ENCODE peak calls at places on chromosomes 2 and 18, in four cellular contexts. Z is neuronal stem cell, G is lower leg skin, A is tibial artery. X is an unnamed sample.

GRCh38 chr2:138846216-138846821 is 66.1 kb upstream of the NXPH2 start:
- DNase-seq in G (no peak), A (no peak), Z (no peak), X (no peak)

GRCh38 chr2:164697688-164698290 is 76.5 kb upstream of the GRB14 start:
- DNase-seq in G (no peak), A (no peak), Z (no peak), X (no peak)

GRCh38 chr18:48459016-48459415 is 49.8 kb upstream of the ZBTB7C start:
- DNase-seq in G (no peak), A (no peak), Z (no peak), X (no peak)

GRCh38 chr2:144921131-144921530 is 401.2 kb upstream of the ZEB2 start:
- DNase-seq in Z (no peak), G (no peak), A (no peak), X (no peak)

GRCh38 chr2:149348291-149348690 is 17.9 kb downstream of the LYPD6 start:
- DNase-seq in G (no peak), A (no peak), Z (no peak), X (no peak)

GRCh38 chr18:24019641-24020331 is 5.2 kb downstream of the TTC39C start:
- DNase-seq in A (no peak), Z (no peak), G (no peak), X (no peak)

GRCh38 chr2:235066895-235067294 is 115.1 kb downstream of the SH3BP4 start:
- DNase-seq in Z (peak; percentile 65), G (peak; percentile 32), A (no peak), X (no peak)

GRCh38 chr18:55415258-55415871 is 172.6 kb downstream of the TCF4 start:
- DNase-seq in Z (peak; percentile 78), G (peak; percentile 97), A (peak; percentile 88), X (peak; percentile 86)

GRCh38 chr18:813405-814071 is 1.5 kb upstream of the YES1 start:
- DNase-seq in A (no peak), G (no peak), Z (no peak), X (no peak)
- H3K4me3 ChIP-seq in A (no peak overlapping the region), G (peak overlapping the region; percentile 74), Z (no peak overlapping the region), X (peak overlapping the region; percentile 80)

GRCh38 chr2:216081487-216082387 is at the start of the genes PECR and TMEM169:
- DNase-seq in A (peak; percentile 86), G (peak; percentile 95), Z (peak; percentile 69), X (peak; percentile 82)

GRCh38 chr2:216083464-216084279 is 2.0 kb downstream of the TMEM169 start:
- DNase-seq in A (no peak), G (no peak), Z (peak; percentile 88), X (no peak)

GRCh38 chr2:216082805-216083204 is 1.1 kb downstream of the TMEM169 start:
- DNase-seq in A (no peak), G (no peak), Z (no peak), X (no peak)

GRCh38 chr2:216081012-216081411 is 597 bp downstream of the PECR start:
- DNase-seq in G (no peak), A (no peak), Z (no peak), X (no peak)

GRCh38 chr2:216082388-216082733 is 642 bp downstream of the TMEM169 start:
- DNase-seq in Z (no peak), A (no peak), G (no peak), X (no peak)
- H3K4me3 ChIP-seq in Z (peak overlapping the region; percentile 77), A (peak overlapping the region; percentile 75), G (peak overlapping the region; percentile 62), X (peak overlapping the region; percentile 71)

GRCh38 chr2:19359021-19359357 is 566 bp upstream of the OSR1 start:
- DNase-seq in Z (no peak), G (no peak), A (no peak), X (no peak)
- H3K4me3 ChIP-seq in Z (peak overlapping the region; percentile 46), G (no peak overlapping the region), A (peak overlapping the region; percentile 82), X (peak overlapping the region; percentile 80)

GRCh38 chr18:58929206-58929605 is 64.5 kb downstream of the ZNF532 start:
- DNase-seq in G (no peak), Z (no peak), A (no peak), X (no peak)

GRCh38 chr18:58927659-58928058 is 63.0 kb downstream of the ZNF532 start:
- DNase-seq in A (no peak), G (no peak), Z (no peak), X (no peak)

GRCh38 chr18:58924473-58924872 is 59.8 kb downstream of the ZNF532 start:
- DNase-seq in G (no peak), Z (no peak), A (no peak), X (no peak)

GRCh38 chr18:58922995-58923394 is 58.3 kb downstream of the ZNF532 start:
- DNase-seq in A (no peak), Z (no peak), G (no peak), X (no peak)

DNA sequence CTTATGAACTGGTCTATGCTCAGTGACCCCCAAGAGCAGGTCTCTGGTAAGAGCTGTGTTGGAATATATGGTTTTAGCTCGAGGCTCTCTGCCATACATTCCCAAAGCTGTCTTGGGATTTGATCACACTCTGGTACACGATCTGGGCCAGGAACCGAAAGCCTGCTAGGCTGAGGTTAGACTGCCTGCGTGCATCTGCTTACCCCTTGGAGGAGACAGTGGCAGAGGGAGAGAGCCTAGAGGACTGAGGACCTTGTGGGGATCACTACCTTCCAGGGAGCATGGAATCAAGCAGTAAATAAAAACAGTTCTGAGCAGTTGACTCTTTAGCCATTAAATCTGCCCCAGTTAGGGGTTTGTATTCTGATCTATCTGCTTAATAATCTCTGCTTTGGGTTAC is 63.7 kb downstream of the ZNF532 start:
- DNase-seq in G (no peak), Z (no peak), A (no peak), X (no peak)
- H3K4me3 ChIP-seq in G (no peak overlapping the region), Z (no peak overlapping the region), A (peak overlapping the region; percentile 9), X (peak overlapping the region; percentile 52)

DNA sequence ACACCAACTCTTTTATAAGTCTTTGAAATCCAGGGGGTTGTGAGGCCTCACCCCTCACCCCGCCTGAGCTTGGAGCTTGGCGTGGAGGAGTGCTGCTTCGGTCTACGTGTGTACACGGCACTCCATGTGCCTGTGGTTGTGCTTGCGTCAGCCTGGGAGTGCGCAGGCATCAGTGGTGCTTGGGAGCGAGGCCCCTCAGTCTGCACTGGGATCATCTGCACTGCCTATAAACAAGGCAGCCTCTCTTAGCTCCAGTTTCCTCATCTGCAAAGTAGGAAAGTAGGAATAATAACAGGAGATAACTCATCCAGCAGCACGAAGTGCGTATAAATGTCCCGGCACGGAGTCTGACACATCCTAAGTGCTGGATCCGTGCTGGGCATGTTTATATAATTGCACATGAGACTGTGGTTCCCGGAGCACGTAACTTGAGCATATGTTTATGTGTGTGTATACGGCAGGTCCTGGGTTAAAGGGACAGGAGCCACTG is 1.2 kb downstream of the GYPC start:
- DNase-seq in A (peak; percentile 92), G (peak; percentile 88), Z (no peak), X (peak; percentile 83)
- H3K4me3 ChIP-seq in A (peak overlapping the region; percentile 92), G (peak overlapping the region; percentile 45), Z (peak overlapping the region; percentile 86), X (peak overlapping the region; percentile 88)

GRCh38 chr18:49985246-49985645 is 171.9 kb upstream of the ACAA2 start:
- DNase-seq in A (no peak), G (no peak), Z (no peak), X (no peak)
- H3K4me3 ChIP-seq in A (no peak overlapping the region), G (no peak overlapping the region), Z (no peak overlapping the region), X (no peak overlapping the region)

DNA sequence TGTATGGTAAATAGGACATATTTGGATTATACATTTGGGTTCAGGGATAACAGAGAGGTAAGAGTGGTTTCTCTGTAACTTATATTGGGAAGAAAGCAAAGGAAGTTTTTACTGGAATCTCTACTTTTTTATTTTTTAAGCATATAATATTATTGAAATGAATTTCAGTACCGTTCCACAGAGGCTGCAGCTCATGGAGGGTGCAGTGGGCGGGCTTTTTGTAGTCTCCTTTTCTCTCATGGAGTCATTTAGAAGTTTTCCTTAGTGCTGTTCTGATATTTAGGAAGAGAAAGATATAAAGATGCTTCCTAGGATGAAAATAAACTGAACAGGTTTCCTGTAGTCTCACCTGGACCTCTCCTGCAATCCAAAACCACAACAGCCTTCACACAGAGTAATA is 1153.3 kb upstream of the TMEFF2 start:
- DNase-seq in A (no peak), Z (no peak), G (no peak), X (no peak)
- H3K4me3 ChIP-seq in A (peak overlapping the region; percentile 28), Z (no peak overlapping the region), G (no peak overlapping the region), X (peak overlapping the region; percentile 71)

DNA sequence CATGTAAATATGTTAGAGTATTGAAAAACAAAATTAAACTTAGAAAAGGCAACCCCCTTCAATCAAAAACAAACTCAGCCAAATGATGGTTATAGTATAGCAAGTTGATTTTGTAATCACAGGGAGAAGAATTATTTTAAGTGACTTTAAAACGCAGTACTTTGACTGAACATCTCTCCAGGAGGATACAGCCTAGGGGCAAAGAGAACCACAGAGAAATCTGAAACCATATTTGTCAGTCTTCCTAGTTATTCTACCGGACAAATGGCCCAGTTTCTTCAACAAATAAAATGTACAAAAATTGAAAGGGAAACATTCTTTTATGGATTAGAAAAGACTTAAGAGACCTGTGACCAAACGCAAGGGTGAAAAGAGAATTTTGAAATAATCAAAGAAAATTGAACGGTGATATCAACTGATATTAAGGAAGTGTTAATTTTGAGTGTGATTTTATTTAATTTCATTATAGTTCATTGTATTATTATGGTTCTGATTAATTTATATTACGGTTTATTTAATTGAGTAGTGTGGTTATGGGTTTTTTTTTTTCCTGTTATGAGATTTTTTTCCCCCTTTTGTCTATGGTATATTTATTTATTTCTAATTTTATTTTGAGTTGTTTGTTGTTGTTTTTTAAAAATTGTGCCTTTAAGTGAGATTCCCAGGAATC is 75.3 kb downstream of the HNRNPLL start:
- DNase-seq in A (no peak), G (no peak), Z (no peak), X (no peak)
- H3K4me3 ChIP-seq in A (peak overlapping the region; percentile 51), G (no peak overlapping the region), Z (peak overlapping the region; percentile 37), X (peak overlapping the region; percentile 73)

X was measured in coronary artery.